ENCODE peak calls at places on chromosomes 13 and 19, in seven cellular contexts. One of them, this sample, is unnamed.

GRCh38 chr13:97302611-97303010 is 80.5 kb downstream of the MBNL2 start:
- DNase-seq in AG04449: no peak
- DNase-seq in OCI-LY7: no peak
- DNase-seq in heart left ventricle: no peak
- DNase-seq in GM06990: no peak
- DNase-seq in left ventricle myocardium inferior: no peak
- DNase-seq in ascending aorta: no peak
- DNase-seq in this sample: no peak

GRCh38 chr19:35009424-35010415 is 9.6 kb downstream of the GRAMD1A start:
- DNase-seq in AG04449: no peak
- DNase-seq in OCI-LY7: no peak
- DNase-seq in left ventricle myocardium inferior: no peak
- DNase-seq in ascending aorta: no peak
- DNase-seq in GM06990: no peak
- DNase-seq in heart left ventricle: no peak
- DNase-seq in this sample: no peak

GRCh38 chr13:35475960-35476943 is at the start of gene MAB21L1:
- DNase-seq in AG04449: no peak
- DNase-seq in ascending aorta: no peak
- DNase-seq in GM06990: no peak
- DNase-seq in OCI-LY7: no peak
- DNase-seq in heart left ventricle: no peak
- DNase-seq in left ventricle myocardium inferior: no peak
- DNase-seq in this sample: peak; percentile 33

GRCh38 chr13:101579291-101579802 is 126.9 kb downstream of the ITGBL1 start:
- DNase-seq in OCI-LY7: no peak
- DNase-seq in ascending aorta: no peak
- DNase-seq in AG04449: no peak
- DNase-seq in GM06990: no peak
- DNase-seq in heart left ventricle: no peak
- DNase-seq in left ventricle myocardium inferior: no peak
- DNase-seq in this sample: no peak

GRCh38 chr19:42276821-42277220 is 7.8 kb downstream of the CIC start:
- DNase-seq in AG04449: no peak
- DNase-seq in GM06990: peak; percentile 20
- DNase-seq in heart left ventricle: no peak
- DNase-seq in ascending aorta: no peak
- DNase-seq in left ventricle myocardium inferior: no peak
- DNase-seq in OCI-LY7: no peak
- DNase-seq in this sample: peak; percentile 64

GRCh38 chr19:36009220-36009619 is 607 bp upstream of the SYNE4 start:
- DNase-seq in left ventricle myocardium inferior: peak; percentile 68
- DNase-seq in ascending aorta: no peak
- DNase-seq in OCI-LY7: no peak
- DNase-seq in GM06990: peak; percentile 59
- DNase-seq in AG04449: no peak
- DNase-seq in heart left ventricle: peak; percentile 75
- DNase-seq in this sample: peak; percentile 66

GRCh38 chr19:17754634-17755532 is 3.6 kb downstream of the FCHO1 start:
- DNase-seq in left ventricle myocardium inferior: no peak
- DNase-seq in ascending aorta: no peak
- DNase-seq in heart left ventricle: no peak
- DNase-seq in GM06990: peak; percentile 59
- DNase-seq in OCI-LY7: peak; percentile 89
- DNase-seq in AG04449: no peak
- DNase-seq in this sample: peak; percentile 90

GRCh38 chr13:109333893-109334651 is 452.3 kb downstream of the IRS2 start:
- DNase-seq in ascending aorta: no peak
- DNase-seq in GM06990: no peak
- DNase-seq in heart left ventricle: no peak
- DNase-seq in left ventricle myocardium inferior: no peak
- DNase-seq in OCI-LY7: no peak
- DNase-seq in AG04449: no peak
- DNase-seq in this sample: no peak

GRCh38 chr13:38670627-38671026 is 16.2 kb upstream of the FREM2 start:
- DNase-seq in GM06990: no peak
- DNase-seq in AG04449: no peak
- DNase-seq in left ventricle myocardium inferior: no peak
- DNase-seq in ascending aorta: no peak
- DNase-seq in OCI-LY7: no peak
- DNase-seq in heart left ventricle: no peak
- DNase-seq in this sample: no peak

GRCh38 chr13:49759503-49759902 is 33.0 kb downstream of the KPNA3 start:
- DNase-seq in left ventricle myocardium inferior: no peak
- DNase-seq in ascending aorta: no peak
- DNase-seq in AG04449: no peak
- DNase-seq in heart left ventricle: no peak
- DNase-seq in OCI-LY7: peak; percentile 53
- DNase-seq in GM06990: peak; percentile 11
- DNase-seq in this sample: peak; percentile 22

GRCh38 chr19:51784922-51785690 is 9.9 kb upstream of the FPR3 start:
- DNase-seq in heart left ventricle: peak; percentile 69
- DNase-seq in GM06990: peak; percentile 25
- DNase-seq in left ventricle myocardium inferior: peak; percentile 63
- DNase-seq in OCI-LY7: peak; percentile 17
- DNase-seq in AG04449: no peak
- DNase-seq in ascending aorta: peak; percentile 32
- DNase-seq in this sample: peak; percentile 37

GRCh38 chr13:111139874-111140561 is 24.9 kb downstream of the ARHGEF7 start:
- DNase-seq in left ventricle myocardium inferior: no peak
- DNase-seq in heart left ventricle: no peak
- DNase-seq in AG04449: no peak
- DNase-seq in ascending aorta: no peak
- DNase-seq in GM06990: no peak
- DNase-seq in OCI-LY7: no peak
- DNase-seq in this sample: no peak

GRCh38 chr13:49540552-49540951 is 44.8 kb downstream of the PHF11 start:
- DNase-seq in heart left ventricle: no peak
- DNase-seq in OCI-LY7: peak; percentile 69
- DNase-seq in GM06990: peak; percentile 20
- DNase-seq in left ventricle myocardium inferior: no peak
- DNase-seq in ascending aorta: no peak
- DNase-seq in AG04449: no peak
- DNase-seq in this sample: peak; percentile 11

GRCh38 chr13:44605275-44605674 is 29.1 kb upstream of the TSC22D1 start:
- DNase-seq in OCI-LY7: no peak
- DNase-seq in ascending aorta: no peak
- DNase-seq in AG04449: no peak
- DNase-seq in GM06990: no peak
- DNase-seq in heart left ventricle: no peak
- DNase-seq in left ventricle myocardium inferior: no peak
- DNase-seq in this sample: no peak

GRCh38 chr13:102580552-102581169 is 16.1 kb upstream of the TPP2 start:
- DNase-seq in AG04449: no peak
- DNase-seq in OCI-LY7: peak; percentile 59
- DNase-seq in GM06990: peak; percentile 15
- DNase-seq in ascending aorta: no peak
- DNase-seq in left ventricle myocardium inferior: no peak
- DNase-seq in heart left ventricle: no peak
- DNase-seq in this sample: peak; percentile 77
- TF ChIP-seq CTCF in AG04449: peak; percentile 66
- TF ChIP-seq CTCF in OCI-LY7: peak; percentile 81
- TF ChIP-seq CTCF in GM06990: peak; percentile 59
- TF ChIP-seq CTCF in ascending aorta: peak; percentile 73
- TF ChIP-seq CTCF in left ventricle myocardium inferior: peak; percentile 82
- TF ChIP-seq CTCF in heart left ventricle: peak; percentile 69
- TF ChIP-seq CTCF in this sample: peak; percentile 66

GRCh38 chr19:19487077-19488040 is 28.0 kb downstream of the TSSK6 start:
- DNase-seq in ascending aorta: no peak
- DNase-seq in heart left ventricle: no peak
- DNase-seq in GM06990: no peak
- DNase-seq in AG04449: no peak
- DNase-seq in left ventricle myocardium inferior: no peak
- DNase-seq in OCI-LY7: no peak
- DNase-seq in this sample: no peak
- TF ChIP-seq CTCF in ascending aorta: no peak
- TF ChIP-seq CTCF in heart left ventricle: no peak
- TF ChIP-seq CTCF in GM06990: no peak
- TF ChIP-seq CTCF in AG04449: no peak
- TF ChIP-seq CTCF in left ventricle myocardium inferior: no peak
- TF ChIP-seq CTCF in OCI-LY7: no peak
- TF ChIP-seq CTCF in this sample: no peak

GRCh38 chr13:99905814-99906213 is 65.8 kb downstream of the ZIC5 start:
- DNase-seq in ascending aorta: no peak
- DNase-seq in AG04449: no peak
- DNase-seq in heart left ventricle: no peak
- DNase-seq in OCI-LY7: no peak
- DNase-seq in GM06990: no peak
- DNase-seq in left ventricle myocardium inferior: no peak
- DNase-seq in this sample: no peak
- TF ChIP-seq CTCF in ascending aorta: no peak
- TF ChIP-seq CTCF in AG04449: no peak
- TF ChIP-seq CTCF in heart left ventricle: no peak
- TF ChIP-seq CTCF in OCI-LY7: no peak
- TF ChIP-seq CTCF in GM06990: no peak
- TF ChIP-seq CTCF in left ventricle myocardium inferior: no peak
- TF ChIP-seq CTCF in this sample: no peak

GRCh38 chr13:85266331-85266730 is 532.9 kb downstream of the SLITRK6 start:
- DNase-seq in left ventricle myocardium inferior: no peak
- DNase-seq in AG04449: no peak
- DNase-seq in ascending aorta: no peak
- DNase-seq in heart left ventricle: no peak
- DNase-seq in GM06990: no peak
- DNase-seq in OCI-LY7: no peak
- DNase-seq in this sample: no peak

GRCh38 chr13:85266771-85267170 is 532.4 kb downstream of the SLITRK6 start:
- DNase-seq in OCI-LY7: no peak
- DNase-seq in AG04449: no peak
- DNase-seq in GM06990: no peak
- DNase-seq in left ventricle myocardium inferior: no peak
- DNase-seq in heart left ventricle: no peak
- DNase-seq in ascending aorta: no peak
- DNase-seq in this sample: no peak

GRCh38 chr13:85265296-85265695 is 533.9 kb downstream of the SLITRK6 start:
- DNase-seq in AG04449: no peak
- DNase-seq in GM06990: no peak
- DNase-seq in heart left ventricle: no peak
- DNase-seq in OCI-LY7: no peak
- DNase-seq in left ventricle myocardium inferior: no peak
- DNase-seq in ascending aorta: no peak
- DNase-seq in this sample: no peak

GRCh38 chr13:85260896-85261295 is 538.3 kb downstream of the SLITRK6 start:
- DNase-seq in OCI-LY7: no peak
- DNase-seq in left ventricle myocardium inferior: no peak
- DNase-seq in heart left ventricle: no peak
- DNase-seq in GM06990: no peak
- DNase-seq in AG04449: no peak
- DNase-seq in ascending aorta: no peak
- DNase-seq in this sample: no peak

DNA sequence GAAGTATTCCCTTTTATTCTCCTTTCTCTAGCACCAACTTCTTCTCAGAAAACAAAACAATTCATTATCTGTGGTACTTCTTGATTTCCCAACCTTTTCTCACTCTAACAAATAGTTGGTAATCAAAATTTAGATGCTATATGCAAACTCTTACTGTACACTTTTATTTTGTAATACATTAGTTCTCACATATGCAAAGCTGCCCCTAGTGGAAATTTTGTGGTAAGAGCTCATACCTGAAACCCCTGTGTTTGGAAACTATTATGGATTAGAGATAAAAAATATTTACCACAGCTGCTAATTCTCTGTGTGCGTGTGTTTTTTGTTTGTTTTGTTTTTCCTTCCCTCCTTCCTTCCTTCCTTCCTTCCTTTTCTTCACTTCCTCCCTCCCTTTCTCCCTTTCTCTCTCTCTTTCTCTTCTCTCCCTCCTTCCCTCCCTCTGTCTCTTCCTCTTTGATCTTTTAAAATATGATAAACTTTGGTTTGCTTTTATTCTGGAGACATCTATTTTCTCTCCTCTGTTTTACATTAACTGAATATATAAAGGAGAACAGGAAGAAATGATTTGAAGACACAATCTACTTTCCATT is 537.4 kb downstream of the SLITRK6 start:
- DNase-seq in AG04449: no peak
- DNase-seq in left ventricle myocardium inferior: no peak
- DNase-seq in ascending aorta: no peak
- DNase-seq in heart left ventricle: no peak
- DNase-seq in OCI-LY7: peak; percentile 27
- DNase-seq in GM06990: no peak
- DNase-seq in this sample: no peak
- TF ChIP-seq CTCF in AG04449: peak; percentile 20
- TF ChIP-seq CTCF in left ventricle myocardium inferior: no peak
- TF ChIP-seq CTCF in ascending aorta: no peak
- TF ChIP-seq CTCF in heart left ventricle: no peak
- TF ChIP-seq CTCF in OCI-LY7: peak; percentile 83
- TF ChIP-seq CTCF in GM06990: no peak
- TF ChIP-seq CTCF in this sample: no peak

GRCh38 chr19:39409886-39410619 is 2.4 kb upstream of the PLEKHG2 start:
- DNase-seq in OCI-LY7: peak; percentile 78
- DNase-seq in AG04449: no peak
- DNase-seq in heart left ventricle: peak; percentile 89
- DNase-seq in left ventricle myocardium inferior: peak; percentile 87
- DNase-seq in ascending aorta: peak; percentile 53
- DNase-seq in GM06990: peak; percentile 90
- DNase-seq in this sample: peak; percentile 87
- TF ChIP-seq CTCF in OCI-LY7: no peak
- TF ChIP-seq CTCF in AG04449: no peak
- TF ChIP-seq CTCF in heart left ventricle: no peak
- TF ChIP-seq CTCF in left ventricle myocardium inferior: no peak
- TF ChIP-seq CTCF in ascending aorta: no peak
- TF ChIP-seq CTCF in GM06990: no peak
- TF ChIP-seq CTCF in this sample: no peak